ENCODE peak calls at places on chromosomes 13 and 19, in seven cellular contexts. G is activated T-cell treated with anti-CD3 and anti-CD28 coated beads, Interleukin-2, amount 50 U/mL, for 72 hours; P is left lobe of liver; Q is activated CD4-positive, CD25-positive, alpha-beta regulatory T cell treated with anti-CD3 and anti-CD28 coated beads, Interleukin-2, amount 50 U/mL, for 24 hours; R is GM12878; H is WTC11; T is left cardiac atrium. M is an unnamed sample.

GRCh38 chr19:49272204-49272603 is 52.8 kb downstream of the SLC6A16 start:
- ATAC-seq in G (peak), P (no peak), Q (peak), R (no peak), H (no peak), T (no peak), M (no peak)

GRCh38 chr13:98773053-98773452 is 20.6 kb upstream of the SLC15A1 start:
- ATAC-seq in G (no peak), P (no peak), Q (no peak), R (no peak), H (peak), T (no peak), M (no peak)

GRCh38 chr13:50421457-50422130 is 406.4 kb downstream of the KCNRG start:
- ATAC-seq in G (no peak), P (no peak), Q (no peak), R (no peak), H (no peak), T (no peak), M (no peak)

GRCh38 chr13:113833111-113833830 is 30.6 kb downstream of the GAS6 start:
- ATAC-seq in G (no peak), P (no peak), Q (no peak), R (no peak), H (no peak), T (no peak), M (no peak)

GRCh38 chr13:105518086-105518485 is 1017.4 kb downstream of the EFNB2 start:
- ATAC-seq in G (no peak), P (no peak), Q (no peak), R (no peak), H (no peak), T (no peak), M (no peak)

GRCh38 chr13:97695684-97696083 is 257.8 kb upstream of the IPO5 start:
- ATAC-seq in G (no peak), P (no peak), Q (no peak), R (no peak), H (no peak), T (no peak), M (no peak)

GRCh38 chr19:966481-967088 is 17.6 kb upstream of the WDR18 start:
- ATAC-seq in G (no peak), P (no peak), Q (no peak), R (no peak), H (no peak), T (no peak), M (no peak)

GRCh38 chr19:5612891-5613290 is 9.7 kb downstream of the SAFB2 start:
- ATAC-seq in G (no peak), P (no peak), Q (no peak), R (no peak), H (no peak), T (peak), M (no peak)

GRCh38 chr19:5992756-5993155 is 14.8 kb upstream of the RANBP3 start:
- ATAC-seq in G (no peak), P (no peak), Q (no peak), R (no peak), H (no peak), T (no peak), M (no peak)

M was measured in stimulated activated memory B cell treated with anti-CD40 and anti-IgM and Interleukin-4, amounts not matched to agents 10 μg/mL and 1 μg/mL and 100 μg/mL, for 72 hours.